ENCODE peak calls at places on chromosome 18, in four cellular contexts. T is stomach, Y is neuronal stem cell, C is thyroid gland. D is an unnamed sample. For H3K4me1 and H3K36me3, the result is how much of the 10 kb centered on the place peaks cover.

GRCh38 chr18:52000435-52000834 is 339.6 kb upstream of the DCC start:
- DNase-seq in C (no peak), Y (no peak), T (no peak), D (no peak)

GRCh38 chr18:74587446-74587845 is 10.2 kb upstream of the ZNF407 start:
- DNase-seq in T (no peak), Y (no peak), C (no peak), D (no peak)

GRCh38 chr18:35938562-35938961 is 33.9 kb upstream of the RMP24 start:
- DNase-seq in T (no peak), C (no peak), Y (no peak), D (peak)

GRCh38 chr18:26104037-26104436 is 13.6 kb upstream of the SS18 start:
- DNase-seq in C (no peak), Y (no peak), T (no peak), D (no peak)

GRCh38 chr18:55509631-55510372 is 78.2 kb downstream of the TCF4 start:
- DNase-seq in Y (no peak), C (no peak), T (no peak), D (no peak)

GRCh38 chr18:68564961-68565360 is 149.9 kb downstream of the TMX3 start:
- DNase-seq in C (no peak), Y (no peak), T (no peak), D (no peak)

GRCh38 chr18:8882632-8883408 is 177.5 kb downstream of the MTCL1 start:
- DNase-seq in T (no peak), Y (no peak), C (no peak), D (no peak)

GRCh38 chr18:66874812-66875474 is 271.1 kb upstream of the CDH19 start:
- DNase-seq in T (no peak), C (no peak), Y (no peak), D (no peak)

GRCh38 chr18:56108486-56109367 is 520.7 kb upstream of the TCF4 start:
- DNase-seq in T (no peak), Y (no peak), C (no peak), D (no peak)

GRCh38 chr18:56189615-56190014 is 448.8 kb downstream of the TXNL1 start:
- DNase-seq in C (no peak), T (no peak), Y (no peak), D (no peak)

GRCh38 chr18:78228974-78229373 is 750.6 kb upstream of the SALL3 start:
- DNase-seq in T (no peak), Y (no peak), C (no peak), D (no peak)

GRCh38 chr18:74546751-74547530 is 12.6 kb downstream of the CNDP1 start:
- DNase-seq in T (peak), C (no peak), Y (no peak), D (no peak)

GRCh38 chr18:59383831-59384230 is 24.8 kb upstream of the LMAN1 start:
- DNase-seq in T (no peak), Y (peak), C (no peak), D (no peak)

GRCh38 chr18:9828794-9829712 is 56.7 kb upstream of the TXNDC2 start:
- DNase-seq in C (no peak), Y (no peak), T (no peak), D (peak)

GRCh38 chr18:22346968-22347611 is 70.6 kb downstream of the CTAGE1 start:
- DNase-seq in C (peak), Y (peak), T (peak), D (peak)

GRCh38 chr18:67386028-67386427 is 130.5 kb downstream of the DSEL start:
- DNase-seq in T (no peak), Y (no peak), C (no peak), D (no peak)

GRCh38 chr18:41761329-41762028 is 193.6 kb upstream of the PIK3C3 start:
- DNase-seq in Y (no peak), T (no peak), C (no peak), D (no peak)

GRCh38 chr18:74950479-74950878 is 258.5 kb downstream of the PTGR3 start:
- DNase-seq in C (no peak), Y (no peak), T (no peak), D (no peak)

GRCh38 chr18:3914833-3915598 is 465.0 kb downstream of the TGIF1 start:
- DNase-seq in Y (no peak), T (no peak), C (no peak), D (peak)

GRCh38 chr18:59918320-59918755 is 18.5 kb downstream of the PMAIP1 start:
- DNase-seq in C (peak), T (peak), Y (no peak), D (peak)

DNA sequence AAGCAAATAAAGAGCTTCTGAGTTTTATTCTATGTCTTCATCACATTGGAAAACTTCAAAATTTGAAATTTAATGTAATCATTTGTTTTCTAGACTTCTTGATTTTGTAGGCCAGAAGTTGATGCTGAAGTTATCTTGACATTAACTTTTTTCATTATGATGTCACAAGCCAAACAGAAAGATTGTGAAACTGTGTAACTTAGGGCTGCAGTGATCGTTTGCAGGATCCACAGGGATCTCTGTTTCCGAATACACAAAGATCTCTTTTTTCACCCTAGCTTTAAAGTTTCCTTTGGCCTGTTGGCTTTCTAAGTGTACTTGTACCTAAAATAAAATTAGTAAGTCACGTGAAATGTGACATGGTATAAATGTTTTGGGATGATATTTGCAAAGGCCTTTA is 594.9 kb upstream of the CDH2 start:
- DNase-seq in T (no peak), C (no peak), Y (no peak), D (no peak)
- H3K4me1 ChIP-seq in T (under half), C (under half), Y (under half), D (under half)

GRCh38 chr18:54119524-54120019 is 104.9 kb downstream of the MBD2 start:
- DNase-seq in C (no peak), T (no peak), Y (peak), D (no peak)
- H3K4me3 ChIP-seq in C (no peak), T (no peak), Y (no peak), D (no peak)

DNA sequence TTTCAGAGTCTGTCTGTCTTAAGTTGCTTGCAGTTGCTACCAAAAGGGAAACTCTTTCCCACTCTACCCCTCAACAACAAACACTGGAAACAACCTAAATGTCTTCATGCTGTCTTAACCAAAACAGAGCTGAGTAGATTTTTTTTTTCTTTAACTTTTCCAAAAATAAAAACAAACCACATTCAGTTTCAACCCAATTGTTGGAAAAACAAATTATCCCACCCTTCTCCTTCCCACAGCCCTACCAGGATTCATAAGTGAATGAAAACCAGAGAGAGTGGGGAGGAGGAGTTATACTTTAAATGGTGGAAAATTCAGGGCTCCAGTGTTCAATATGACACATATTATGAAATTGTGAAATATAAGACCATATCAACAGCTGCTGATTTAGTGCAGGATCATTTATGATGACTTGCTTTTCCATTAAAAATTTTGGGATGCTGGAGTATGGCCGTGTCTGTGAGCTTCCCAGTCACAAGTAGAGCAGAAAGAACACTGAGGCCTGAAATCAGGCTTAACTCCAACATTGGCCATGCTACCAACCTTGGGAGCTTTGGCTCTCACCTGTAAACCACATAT is 26.7 kb downstream of the COLEC12 start:
- DNase-seq in C (no peak), T (no peak), Y (no peak), D (no peak)
- H3K36me3 ChIP-seq in C (under half), T (under half), Y (under half), D (under half)

DNA sequence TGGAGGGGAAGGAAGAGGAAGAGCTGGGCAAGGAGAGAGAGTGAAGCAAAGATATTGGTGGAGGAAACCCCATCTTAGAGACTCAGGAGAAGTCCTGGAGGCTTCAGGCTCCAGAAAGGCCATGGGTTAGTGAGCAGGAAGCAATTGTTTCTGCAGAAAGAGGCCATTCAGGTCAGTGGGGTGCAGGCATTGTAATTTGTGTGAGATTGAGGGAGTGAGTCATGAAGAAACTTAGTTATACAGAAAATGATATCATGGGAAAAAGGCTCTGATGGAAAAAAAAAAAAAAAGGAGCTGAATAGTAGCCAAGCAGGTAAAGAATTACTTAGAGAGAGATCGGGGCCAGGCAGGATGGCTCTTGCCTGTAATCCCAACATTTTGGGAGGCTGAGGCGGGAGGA is 4.0 kb downstream of the EMILIN2 start:
- DNase-seq in T (no peak), C (no peak), Y (no peak), D (no peak)
- H3K4me1 ChIP-seq in T (under half), C (under half), Y (under half), D (under half)

GRCh38 chr18:46387426-46388131 is 269.4 kb downstream of the LOXHD1 start:
- DNase-seq in Y (no peak), C (peak), T (no peak), D (no peak)
- H3K4me3 ChIP-seq in Y (no peak), C (no peak), T (no peak), D (no peak)

D was measured in esophagus muscularis mucosa.